ENCODE peak calls at places on chromosomes 11 and 22, in four cellular contexts. E, L, R and P are unnamed samples.

GRCh38 chr11:16807306-16807705 is 68.9 kb downstream of the C11orf58 start:
- DNase-seq in E (no peak), L (no peak), R (no peak), P (no peak)

GRCh38 chr11:116240661-116241060 is 532.1 kb downstream of the BUD13 start:
- DNase-seq in E (no peak), L (no peak), R (no peak), P (no peak)

GRCh38 chr11:14620027-14620511 is 23.5 kb upstream of the PDE3B start:
- DNase-seq in E (no peak), L (no peak), R (no peak), P (no peak)

GRCh38 chr11:14969922-14970323 is 2.2 kb downstream of the CALCA start:
- DNase-seq in E (peak; percentile 19), L (peak; percentile 38), R (peak; percentile 48), P (peak; percentile 9)

GRCh38 chr11:121459413-121460041 is 6.8 kb upstream of the SORL1-AS1 start:
- DNase-seq in E (peak; percentile 42), L (no peak), R (no peak), P (no peak)

GRCh38 chr22:26045051-26045450 is 124.2 kb upstream of the SEZ6L start:
- DNase-seq in E (no peak), L (no peak), R (no peak), P (no peak)

GRCh38 chr22:30266445-30267381 is at the start of gene OSM:
- DNase-seq in E (no peak), L (no peak), R (peak; percentile 69), P (peak; percentile 34)

GRCh38 chr22:20560716-20561115 is 53.3 kb downstream of the MED15 start:
- DNase-seq in E (no peak), L (no peak), R (no peak), P (no peak)

GRCh38 chr11:61960532-61960931 is 6.9 kb downstream of the FTH1 start:
- DNase-seq in E (no peak), L (no peak), R (no peak), P (no peak)

GRCh38 chr22:19891350-19892248 is 36.9 kb upstream of the GNB1L start:
- DNase-seq in E (peak; percentile 65), L (peak; percentile 90), R (peak; percentile 58), P (peak; percentile 82)